ENCODE peak calls at places on chromosomes 16 and 17, in four cellular contexts. F is fibroblast of mammary gland, Q is heart left ventricle, B is WTC11. E is an unnamed sample.
A peak's percentile ranks its signal among the peaks of the same experiment; 100 is the strongest.

GRCh38 chr17:45408611-45409421 is 23.9 kb downstream of the ARHGAP27 start:
- DNase-seq in F (no peak), B (no peak), Q (no peak), E (no peak)

GRCh38 chr16:88467433-88468051 is 14.5 kb downstream of the ZFPM1 start:
- DNase-seq in B (no peak), F (no peak), Q (no peak), E (no peak)

GRCh38 chr17:19709841-19710240 is 6.5 kb downstream of the SLC47A2 start:
- DNase-seq in B (no peak), F (no peak), Q (no peak), E (no peak)

GRCh38 chr16:68479271-68479670 is 31.0 kb upstream of the SMPD3 start:
- DNase-seq in F (no peak), B (no peak), Q (no peak), E (no peak)

GRCh38 chr16:88811850-88812736 is at the start of gene APRT:
- DNase-seq in B (peak; percentile 95), F (peak; percentile 96), Q (peak; percentile 95), E (peak; percentile 98)

GRCh38 chr16:8936421-8936820 is 27.3 kb downstream of the USP7 start:
- DNase-seq in B (peak; percentile 76), Q (no peak), F (peak; percentile 54), E (no peak)

GRCh38 chr16:23232806-23233205 is 50.3 kb downstream of the SCNN1G start:
- DNase-seq in Q (no peak), B (no peak), F (no peak), E (no peak)

GRCh38 chr16:12096828-12097522 is 120.4 kb downstream of the SNX29 start:
- DNase-seq in F (no peak), B (no peak), Q (no peak), E (no peak)

GRCh38 chr17:74453665-74454196 is 12.7 kb upstream of the CD300A start:
- DNase-seq in F (no peak), Q (no peak), B (peak; percentile 94), E (no peak)

GRCh38 chr16:49704586-49705155 is 151.2 kb downstream of the ZNF423 start:
- DNase-seq in B (no peak), Q (no peak), F (peak; percentile 8), E (no peak)

GRCh38 chr17:68381076-68381900 is 76.0 kb downstream of the WIPI1 start:
- DNase-seq in F (peak; percentile 99), Q (no peak), B (no peak), E (no peak)

GRCh38 chr17:47898246-47898645 is 2.2 kb downstream of the SP2 start:
- DNase-seq in B (no peak), Q (no peak), F (no peak), E (no peak)

GRCh38 chr16:12680531-12680930 is 123.2 kb downstream of the CPPED1 start:
- DNase-seq in F (no peak), B (no peak), Q (no peak), E (no peak)

GRCh38 chr17:78012428-78012827 is 53.9 kb downstream of the TNRC6C start:
- DNase-seq in F (no peak), Q (no peak), B (no peak), E (no peak)

GRCh38 chr16:83967091-83967490 is 953 bp upstream of the NECAB2 start:
- DNase-seq in F (no peak), B (no peak), Q (no peak), E (no peak)

GRCh38 chr17:57528084-57528451 is 217.0 kb downstream of the CCDC182 start:
- DNase-seq in Q (no peak), F (no peak), B (no peak), E (no peak)

GRCh38 chr16:27256861-27257260 is 11.7 kb downstream of the NSMCE1 start:
- DNase-seq in B (no peak), Q (no peak), F (no peak), E (no peak)

GRCh38 chr16:48611329-48612137 is 1.6 kb upstream of the N4BP1 start:
- DNase-seq in B (peak; percentile 21), Q (no peak), F (no peak), E (no peak)

GRCh38 chr16:1469693-1470201 is 5.1 kb downstream of the CLCN7 start:
- DNase-seq in B (no peak), Q (no peak), F (peak; percentile 35), E (no peak)

GRCh38 chr16:69469807-69470561 is 45.6 kb downstream of the CYB5B start:
- DNase-seq in B (no peak), Q (no peak), F (no peak), E (no peak)

GRCh38 chr16:85974428-85975375 is 75.7 kb downstream of the IRF8 start:
- DNase-seq in F (no peak), Q (no peak), B (no peak), E (no peak)

GRCh38 chr17:50832267-50833227 is 2.8 kb upstream of the WFIKKN2 start:
- DNase-seq in F (no peak), B (no peak), Q (no peak), E (no peak)

GRCh38 chr16:1054660-1055556 is 17.6 kb upstream of the SSTR5 start:
- DNase-seq in B (peak; percentile 88), Q (peak; percentile 75), F (peak; percentile 42), E (peak; percentile 82)

GRCh38 chr16:3690991-3691720 is 26.2 kb downstream of the TRAP1 start:
- DNase-seq in B (no peak), Q (no peak), F (peak; percentile 64), E (no peak)
- TF ChIP-seq CTCF in B (no peak), Q (no peak), F (peak; percentile 4), E (no peak)

GRCh38 chr17:61389670-61390478 is 9.8 kb upstream of the TBX2 start:
- DNase-seq in B (peak; percentile 83), F (no peak), Q (peak; percentile 63), E (peak; percentile 76)
- TF ChIP-seq CTCF in B (peak; percentile 78), F (peak; percentile 77), Q (peak; percentile 80), E (peak; percentile 87)

GRCh38 chr17:36706437-36706731 is 105.0 kb downstream of the MRM1 start:
- DNase-seq in F (no peak), B (no peak), Q (no peak), E (no peak)
- TF ChIP-seq CTCF in F (no peak), B (no peak), Q (no peak), E (no peak)

DNA sequence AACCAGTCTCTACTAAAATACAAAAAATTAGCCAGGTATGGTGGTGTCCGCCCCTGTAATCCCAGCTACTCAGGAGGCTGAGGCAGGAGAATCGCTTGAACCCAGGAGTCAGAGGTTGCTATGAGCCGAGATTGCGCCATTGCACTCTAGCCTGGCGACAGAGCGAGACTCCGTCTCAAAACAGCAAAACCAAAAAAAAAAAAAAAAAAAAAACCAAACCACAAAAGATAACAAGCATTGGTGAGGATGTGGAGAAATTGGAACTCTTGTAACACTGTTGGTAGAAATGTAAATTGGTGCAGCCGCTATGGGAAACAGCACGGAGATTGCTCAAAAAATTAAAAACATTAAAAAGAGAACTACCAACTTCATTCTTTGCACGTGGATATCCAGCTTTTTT is 119.4 kb downstream of the OR1D5 start:
- DNase-seq in Q (no peak), B (no peak), F (no peak), E (no peak)
- TF ChIP-seq CTCF in Q (no peak), B (no peak), F (no peak), E (no peak)

DNA sequence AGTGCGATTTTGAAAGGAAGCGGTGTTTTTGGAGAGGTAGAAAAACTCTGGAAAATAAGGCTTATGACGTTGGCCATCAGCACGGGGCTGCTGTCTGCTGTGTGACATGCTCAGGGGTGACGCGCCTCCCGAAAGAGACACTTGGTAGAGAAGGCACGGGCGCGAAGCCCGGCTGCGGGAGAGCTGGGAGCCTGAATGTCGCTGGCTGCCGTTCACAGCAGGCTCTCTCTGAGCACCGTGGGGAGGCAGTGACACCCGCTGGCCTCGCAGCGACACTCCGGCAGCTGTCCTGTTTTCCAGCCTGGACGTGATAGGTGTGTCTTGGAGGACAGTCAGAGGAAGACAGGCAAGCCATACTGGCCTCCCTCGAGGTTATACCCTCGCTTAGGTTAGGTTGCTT is 759.1 kb upstream of the RBFOX1 start:
- DNase-seq in B (no peak), F (no peak), Q (peak; percentile 40), E (peak; percentile 28)
- TF ChIP-seq CTCF in B (no peak), F (no peak), Q (no peak), E (peak; percentile 58)

GRCh38 chr16:79770244-79771064 is 169.9 kb upstream of the MAF start:
- DNase-seq in B (peak; percentile 87), F (peak; percentile 75), Q (peak; percentile 95), E (peak; percentile 73)

GRCh38 chr16:79764415-79765149 is 164.0 kb upstream of the MAF start:
- DNase-seq in B (no peak), F (no peak), Q (no peak), E (no peak)

GRCh38 chr16:79769320-79770243 is 169.0 kb upstream of the MAF start:
- DNase-seq in Q (no peak), B (no peak), F (no peak), E (no peak)

GRCh38 chr16:79768594-79768993 is 168.1 kb upstream of the MAF start:
- DNase-seq in F (no peak), B (no peak), Q (no peak), E (no peak)

GRCh38 chr16:79767597-79768280 is 167.2 kb upstream of the MAF start:
- DNase-seq in B (peak; percentile 14), Q (no peak), F (peak; percentile 23), E (no peak)
- TF ChIP-seq CTCF in B (no peak), Q (peak; percentile 17), F (peak; percentile 38), E (peak; percentile 34)